ENCODE peak calls at places on chromosomes 4 and X, in five cellular contexts. X is heart left ventricle; H is vagina; E is hepatocyte; U is CD8-positive, alpha-beta T cell. B is an unnamed sample.

GRCh38 chr4:128917781-128918180 is 108.3 kb downstream of the JADE1 start:
- DNase-seq in X (no peak), H (no peak), E (no peak), U (no peak), B (no peak)

GRCh38 chr4:7557447-7557846 is 122.7 kb upstream of the PSAPL1 start:
- DNase-seq in X (no peak), H (no peak), E (peak), U (no peak), B (no peak)

GRCh38 chrX:121405826-121406225 is 358.4 kb downstream of the GLUD2 start:
- DNase-seq in X (no peak), H (no peak), E (no peak), U (no peak), B (no peak)

GRCh38 chr4:117137143-117137542 is 51.8 kb upstream of the TRAM1L1 start:
- DNase-seq in X (no peak), H (no peak), E (no peak), U (no peak), B (no peak)

GRCh38 chr4:52366625-52367024 is 292.5 kb downstream of the USP46 start:
- DNase-seq in X (no peak), H (no peak), E (peak), U (no peak), B (no peak)

GRCh38 chr4:108193891-108194672 is 25.4 kb upstream of the LEF1 start:
- DNase-seq in X (no peak), H (no peak), E (no peak), U (no peak), B (no peak)

GRCh38 chrX:133881893-133882292 is 103.5 kb downstream of the GPC3 start:
- DNase-seq in X (no peak), H (no peak), E (no peak), U (no peak), B (no peak)

GRCh38 chr4:87058272-87059073 is 123.7 kb downstream of the AFF1 start:
- DNase-seq in X (peak), H (no peak), E (peak), U (no peak), B (no peak)

GRCh38 chr4:9704551-9705332 is 76.7 kb upstream of the DRD5 start:
- DNase-seq in X (no peak), H (no peak), E (no peak), U (no peak), B (no peak)

GRCh38 chrX:100410083-100410590 is at the start of gene PCDH19:
- DNase-seq in X (peak), H (no peak), E (peak), U (no peak), B (peak)

GRCh38 chrX:95505721-95506120 is 1178.9 kb upstream of the DIAPH2 start:
- DNase-seq in X (no peak), H (no peak), E (peak), U (no peak), B (no peak)

GRCh38 chr4:81839347-81840042 is 367.8 kb upstream of the RASGEF1B start:
- DNase-seq in X (no peak), H (no peak), E (no peak), U (no peak), B (no peak)

GRCh38 chr4:125323547-125324100 is 8.9 kb downstream of the FAT4 start:
- DNase-seq in X (no peak), H (no peak), E (no peak), U (no peak), B (no peak)

GRCh38 chrX:22999696-23000223 is at the start of gene DDX53:
- DNase-seq in X (no peak), H (no peak), E (no peak), U (no peak), B (no peak)

GRCh38 chr4:179353791-179354190 is 1911.6 kb upstream of the AGA start:
- DNase-seq in X (no peak), H (no peak), E (no peak), U (no peak), B (no peak)

GRCh38 chr4:77880784-77881183 is 18.2 kb downstream of the MRPL1 start:
- DNase-seq in X (no peak), H (no peak), E (no peak), U (no peak), B (no peak)

GRCh38 chr4:77877167-77877566 is 14.5 kb downstream of the MRPL1 start:
- DNase-seq in X (no peak), H (no peak), E (no peak), U (no peak), B (no peak)

GRCh38 chr4:77878176-77878575 is 15.5 kb downstream of the MRPL1 start:
- DNase-seq in X (no peak), H (no peak), E (no peak), U (no peak), B (no peak)

GRCh38 chr4:77877771-77878170 is 15.1 kb downstream of the MRPL1 start:
- DNase-seq in X (no peak), H (no peak), E (no peak), U (no peak), B (no peak)

GRCh38 chr4:77881460-77882295 is 19.0 kb downstream of the MRPL1 start:
- DNase-seq in X (no peak), H (no peak), E (peak), U (no peak), B (no peak)
- TF ChIP-seq CTCF in X (no peak), H (no peak), E (no peak), U (no peak), B (peak)

GRCh38 chrX:50684871-50685270 is 129.1 kb downstream of the SHROOM4 start:
- DNase-seq in X (no peak), H (no peak), E (no peak), U (no peak), B (no peak)

GRCh38 chrX:50677789-50678188 is 136.2 kb downstream of the SHROOM4 start:
- DNase-seq in X (no peak), H (no peak), E (no peak), U (no peak), B (no peak)

GRCh38 chrX:50680990-50681389 is 133.0 kb downstream of the SHROOM4 start:
- DNase-seq in X (no peak), H (no peak), E (no peak), U (no peak), B (no peak)
- TF ChIP-seq CTCF in X (peak), H (peak), E (peak), U (no peak), B (peak)

DNA sequence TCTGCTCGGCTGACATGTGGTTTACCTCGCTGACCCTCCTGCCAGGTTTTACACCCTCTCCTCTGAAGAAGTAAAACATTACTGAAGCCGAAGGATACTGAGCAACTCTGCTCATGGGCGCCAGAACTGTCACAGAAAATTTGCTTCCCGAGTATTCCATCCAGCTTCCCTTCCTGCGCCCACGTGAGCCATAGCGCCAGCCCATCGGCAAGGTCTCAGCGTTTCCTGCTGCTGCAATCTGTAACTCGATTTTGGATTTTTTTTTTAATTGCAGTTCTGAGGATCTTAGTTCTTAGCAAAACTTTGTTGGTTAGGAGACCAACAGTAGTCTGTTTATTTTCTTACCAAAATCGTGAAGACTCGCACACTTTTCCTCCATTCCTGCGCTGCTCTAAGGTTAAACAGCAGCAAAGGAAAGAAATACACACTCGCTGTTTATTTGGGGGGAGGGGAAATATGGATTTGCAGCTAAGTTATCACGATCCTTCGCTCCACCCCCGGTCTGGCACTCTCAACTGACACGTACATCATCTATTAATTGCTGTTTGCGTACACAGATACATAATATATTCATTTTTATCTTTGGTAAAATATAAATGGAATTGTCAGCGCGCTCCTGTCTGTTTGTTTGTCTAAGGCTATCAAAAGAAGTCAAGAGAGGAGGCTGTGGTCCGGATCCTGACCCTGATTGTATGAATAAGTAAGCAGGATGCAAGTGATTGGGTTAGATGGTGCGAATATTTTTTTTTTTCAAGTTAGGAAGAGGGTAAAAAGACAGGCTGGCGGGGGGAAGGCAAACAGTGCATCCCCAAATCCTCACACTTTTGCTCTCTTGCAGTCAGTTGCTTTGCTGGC is at the start of gene TLL1:
- DNase-seq in X (peak), H (no peak), E (peak), U (no peak), B (no peak)
- TF ChIP-seq CTCF in X (no peak), H (no peak), E (no peak), U (no peak), B (no peak)

GRCh38 chrX:46408553-46409407 is 136.4 kb downstream of the ZNF674 start:
- DNase-seq in X (peak), H (no peak), E (peak), U (peak), B (peak)
- TF ChIP-seq CTCF in X (peak), H (peak), E (peak), U (peak), B (peak)

GRCh38 chr4:48985976-48986653 is at the start of gene CWH43:
- DNase-seq in X (no peak), H (no peak), E (no peak), U (no peak), B (peak)
- TF ChIP-seq CTCF in X (no peak), H (no peak), E (no peak), U (no peak), B (peak)

GRCh38 chr4:19304028-19304427 is 947.7 kb upstream of the SLIT2 start:
- DNase-seq in X (no peak), H (no peak), E (no peak), U (no peak), B (no peak)

GRCh38 chr4:19309365-19309764 is 942.3 kb upstream of the SLIT2 start:
- DNase-seq in X (no peak), H (no peak), E (peak), U (no peak), B (no peak)
- TF ChIP-seq CTCF in X (peak), H (no peak), E (peak), U (no peak), B (no peak)

GRCh38 chrX:93538575-93538974 is 134.8 kb downstream of the NAP1L3 start:
- DNase-seq in X (no peak), H (no peak), E (no peak), U (no peak), B (no peak)
- TF ChIP-seq CTCF in X (no peak), H (no peak), E (peak), U (no peak), B (peak)

DNA sequence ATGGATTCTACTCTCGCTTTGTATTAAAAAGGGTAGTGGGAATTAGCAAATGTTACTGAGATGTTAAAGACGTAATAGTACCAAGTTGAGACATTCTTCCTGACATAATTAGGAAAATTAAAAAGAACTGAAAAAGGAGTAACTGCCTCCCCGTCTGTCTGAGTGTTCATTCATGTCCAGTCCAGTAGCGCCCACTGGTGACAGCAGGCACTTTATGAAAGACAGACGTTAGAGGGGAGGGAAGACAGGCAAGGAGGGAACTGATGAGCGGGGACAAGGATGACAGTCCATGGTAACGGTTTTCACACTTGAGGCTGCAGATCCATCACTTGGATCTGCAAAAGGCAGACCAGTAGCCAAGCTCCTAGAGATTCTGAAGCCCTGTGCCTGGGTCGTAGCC is 326.7 kb downstream of the STK32B start:
- DNase-seq in X (no peak), H (no peak), E (no peak), U (no peak), B (no peak)
- TF ChIP-seq CTCF in X (no peak), H (no peak), E (no peak), U (no peak), B (no peak)

GRCh38 chr4:3452376-3452775 is 10.6 kb downstream of the HGFAC start:
- DNase-seq in X (no peak), H (no peak), E (no peak), U (no peak), B (no peak)
- TF ChIP-seq CTCF in X (no peak), H (no peak), E (peak), U (no peak), B (peak)

GRCh38 chrX:39836802-39837420 is 260.8 kb downstream of the BCOR start:
- DNase-seq in X (no peak), H (no peak), E (no peak), U (no peak), B (no peak)
- TF ChIP-seq CTCF in X (no peak), H (no peak), E (no peak), U (no peak), B (no peak)

B was measured in progenitor cell of endocrine pancreas.